ENCODE peak calls at places on chromosomes 11 and 22, in nine cellular contexts. One of them, this sample, is unnamed.
A peak's percentile ranks its signal among the peaks of the same experiment; 100 is the strongest.

GRCh38 chr11:2590951-2591754 is 108.6 kb downstream of the KCNQ1OT1 start:
- DNase-seq in M059J: no peak
- DNase-seq in stimulated activated naive CD4-positive, alpha-beta T cell: no peak
- DNase-seq in Caco-2: no peak
- DNase-seq in fibroblast of lung: no peak
- DNase-seq in body of pancreas: no peak
- DNase-seq in SJSA1: no peak
- DNase-seq in T-cell: no peak
- DNase-seq in cardiac fibroblast: no peak
- DNase-seq in this sample: no peak

GRCh38 chr11:101466352-101466751 is 117.5 kb downstream of the TRPC6 start:
- DNase-seq in M059J: peak; percentile 71
- DNase-seq in stimulated activated naive CD4-positive, alpha-beta T cell: no peak
- DNase-seq in Caco-2: no peak
- DNase-seq in fibroblast of lung: no peak
- DNase-seq in body of pancreas: peak; percentile 4
- DNase-seq in SJSA1: peak; percentile 43
- DNase-seq in T-cell: no peak
- DNase-seq in cardiac fibroblast: no peak
- DNase-seq in this sample: no peak

GRCh38 chr11:17431139-17431538 is 42.7 kb upstream of the KCNJ11 start:
- DNase-seq in M059J: no peak
- DNase-seq in stimulated activated naive CD4-positive, alpha-beta T cell: no peak
- DNase-seq in Caco-2: no peak
- DNase-seq in fibroblast of lung: peak; percentile 2
- DNase-seq in body of pancreas: no peak
- DNase-seq in SJSA1: no peak
- DNase-seq in T-cell: no peak
- DNase-seq in cardiac fibroblast: no peak
- DNase-seq in this sample: no peak

GRCh38 chr11:122954455-122954854 is 27.2 kb downstream of the BSX start:
- DNase-seq in M059J: no peak
- DNase-seq in stimulated activated naive CD4-positive, alpha-beta T cell: no peak
- DNase-seq in Caco-2: no peak
- DNase-seq in fibroblast of lung: no peak
- DNase-seq in body of pancreas: no peak
- DNase-seq in SJSA1: no peak
- DNase-seq in T-cell: no peak
- DNase-seq in cardiac fibroblast: no peak
- DNase-seq in this sample: no peak

GRCh38 chr11:34655335-34656008 is 34.6 kb downstream of the EHF start:
- DNase-seq in M059J: peak; percentile 87
- DNase-seq in stimulated activated naive CD4-positive, alpha-beta T cell: no peak
- DNase-seq in Caco-2: no peak
- DNase-seq in fibroblast of lung: peak; percentile 78
- DNase-seq in body of pancreas: no peak
- DNase-seq in SJSA1: no peak
- DNase-seq in T-cell: no peak
- DNase-seq in cardiac fibroblast: peak; percentile 97
- DNase-seq in this sample: no peak

GRCh38 chr22:20836987-20837823 is 21.4 kb downstream of the PI4KA start:
- DNase-seq in M059J: no peak
- DNase-seq in stimulated activated naive CD4-positive, alpha-beta T cell: no peak
- DNase-seq in Caco-2: no peak
- DNase-seq in fibroblast of lung: no peak
- DNase-seq in body of pancreas: no peak
- DNase-seq in SJSA1: no peak
- DNase-seq in T-cell: no peak
- DNase-seq in cardiac fibroblast: no peak
- DNase-seq in this sample: no peak

GRCh38 chr11:105696000-105696399 is 86.1 kb downstream of the GRIA4 start:
- DNase-seq in M059J: no peak
- DNase-seq in stimulated activated naive CD4-positive, alpha-beta T cell: no peak
- DNase-seq in Caco-2: no peak
- DNase-seq in fibroblast of lung: no peak
- DNase-seq in body of pancreas: no peak
- DNase-seq in SJSA1: no peak
- DNase-seq in T-cell: no peak
- DNase-seq in cardiac fibroblast: no peak
- DNase-seq in this sample: no peak

GRCh38 chr11:44589301-44589700 is 23.8 kb downstream of the CD82 start:
- DNase-seq in M059J: peak; percentile 60
- DNase-seq in stimulated activated naive CD4-positive, alpha-beta T cell: no peak
- DNase-seq in Caco-2: no peak
- DNase-seq in fibroblast of lung: peak; percentile 78
- DNase-seq in body of pancreas: no peak
- DNase-seq in SJSA1: peak; percentile 74
- DNase-seq in T-cell: no peak
- DNase-seq in cardiac fibroblast: peak; percentile 70
- DNase-seq in this sample: no peak

GRCh38 chr11:33412231-33412630 is 155.1 kb downstream of the HIPK3 start:
- DNase-seq in M059J: no peak
- DNase-seq in stimulated activated naive CD4-positive, alpha-beta T cell: no peak
- DNase-seq in Caco-2: no peak
- DNase-seq in fibroblast of lung: no peak
- DNase-seq in body of pancreas: no peak
- DNase-seq in SJSA1: no peak
- DNase-seq in T-cell: no peak
- DNase-seq in cardiac fibroblast: no peak
- DNase-seq in this sample: no peak

GRCh38 chr11:114195981-114196731 is 100.0 kb upstream of the NNMT start:
- DNase-seq in M059J: no peak
- DNase-seq in stimulated activated naive CD4-positive, alpha-beta T cell: peak; percentile 40
- DNase-seq in Caco-2: peak; percentile 74
- DNase-seq in fibroblast of lung: no peak
- DNase-seq in body of pancreas: peak; percentile 52
- DNase-seq in SJSA1: no peak
- DNase-seq in T-cell: peak; percentile 13
- DNase-seq in cardiac fibroblast: peak; percentile 45
- DNase-seq in this sample: no peak

GRCh38 chr11:118610220-118610772 is 2.9 kb downstream of the PHLDB1 start:
- DNase-seq in M059J: no peak
- DNase-seq in stimulated activated naive CD4-positive, alpha-beta T cell: peak; percentile 15
- DNase-seq in Caco-2: no peak
- DNase-seq in fibroblast of lung: no peak
- DNase-seq in body of pancreas: no peak
- DNase-seq in SJSA1: no peak
- DNase-seq in T-cell: no peak
- DNase-seq in cardiac fibroblast: no peak
- DNase-seq in this sample: no peak

GRCh38 chr11:130545449-130546072 is 97.1 kb downstream of the ADAMTS15 start:
- DNase-seq in M059J: no peak
- DNase-seq in stimulated activated naive CD4-positive, alpha-beta T cell: no peak
- DNase-seq in Caco-2: no peak
- DNase-seq in fibroblast of lung: no peak
- DNase-seq in body of pancreas: no peak
- DNase-seq in SJSA1: no peak
- DNase-seq in T-cell: no peak
- DNase-seq in cardiac fibroblast: no peak
- DNase-seq in this sample: no peak

GRCh38 chr11:35007277-35007676 is 90.9 kb downstream of the PDHX start:
- DNase-seq in M059J: no peak
- DNase-seq in stimulated activated naive CD4-positive, alpha-beta T cell: no peak
- DNase-seq in Caco-2: no peak
- DNase-seq in fibroblast of lung: no peak
- DNase-seq in body of pancreas: no peak
- DNase-seq in SJSA1: no peak
- DNase-seq in T-cell: no peak
- DNase-seq in cardiac fibroblast: no peak
- DNase-seq in this sample: no peak

GRCh38 chr11:78212586-78213371 is 24.1 kb downstream of the USP35 start:
- DNase-seq in M059J: no peak
- DNase-seq in stimulated activated naive CD4-positive, alpha-beta T cell: no peak
- DNase-seq in Caco-2: peak; percentile 27
- DNase-seq in fibroblast of lung: peak; percentile 16
- DNase-seq in body of pancreas: no peak
- DNase-seq in SJSA1: no peak
- DNase-seq in T-cell: no peak
- DNase-seq in cardiac fibroblast: peak; percentile 57
- DNase-seq in this sample: peak; percentile 49

GRCh38 chr11:127308291-127308690 is 307.7 kb upstream of the KIRREL3 start:
- DNase-seq in M059J: no peak
- DNase-seq in stimulated activated naive CD4-positive, alpha-beta T cell: no peak
- DNase-seq in Caco-2: no peak
- DNase-seq in fibroblast of lung: no peak
- DNase-seq in body of pancreas: no peak
- DNase-seq in SJSA1: no peak
- DNase-seq in T-cell: no peak
- DNase-seq in cardiac fibroblast: no peak
- DNase-seq in this sample: no peak

GRCh38 chr11:47489395-47489755 is 40.4 kb upstream of the RAPSN start:
- DNase-seq in M059J: no peak
- DNase-seq in stimulated activated naive CD4-positive, alpha-beta T cell: no peak
- DNase-seq in Caco-2: no peak
- DNase-seq in fibroblast of lung: peak; percentile 73
- DNase-seq in body of pancreas: no peak
- DNase-seq in SJSA1: no peak
- DNase-seq in T-cell: no peak
- DNase-seq in cardiac fibroblast: peak; percentile 52
- DNase-seq in this sample: no peak

GRCh38 chr11:68904458-68904847 is 762 bp downstream of the IGHMBP2 start:
- DNase-seq in M059J: peak; percentile 44
- DNase-seq in stimulated activated naive CD4-positive, alpha-beta T cell: no peak
- DNase-seq in Caco-2: no peak
- DNase-seq in fibroblast of lung: no peak
- DNase-seq in body of pancreas: no peak
- DNase-seq in SJSA1: no peak
- DNase-seq in T-cell: no peak
- DNase-seq in cardiac fibroblast: no peak
- DNase-seq in this sample: peak; percentile 28

GRCh38 chr22:42747701-42748513 is 27.2 kb upstream of the A4GALT start:
- DNase-seq in M059J: peak; percentile 86
- DNase-seq in stimulated activated naive CD4-positive, alpha-beta T cell: no peak
- DNase-seq in Caco-2: no peak
- DNase-seq in fibroblast of lung: peak; percentile 77
- DNase-seq in body of pancreas: no peak
- DNase-seq in SJSA1: peak; percentile 74
- DNase-seq in T-cell: no peak
- DNase-seq in cardiac fibroblast: peak; percentile 86
- DNase-seq in this sample: peak; percentile 50